ENCODE peak calls at places on chromosomes 3 and 15, in four cellular contexts. One of them, this sample, is unnamed. For H3K4me1, the result is how much of the 10 kb centered on the place peaks cover.

GRCh38 chr3:17645074-17645698 is 97.2 kb downstream of the TBC1D5 start:
- DNase-seq in transverse colon: no peak
- DNase-seq in left lung: no peak
- DNase-seq in sigmoid colon: no peak
- DNase-seq in this sample: peak

GRCh38 chr15:41819455-41820050 is 8.3 kb upstream of the JMJD7 start:
- DNase-seq in transverse colon: no peak
- DNase-seq in left lung: no peak
- DNase-seq in sigmoid colon: peak
- DNase-seq in this sample: no peak

GRCh38 chr3:60536420-60536819 is 714.8 kb downstream of the FHIT start:
- DNase-seq in transverse colon: no peak
- DNase-seq in left lung: no peak
- DNase-seq in sigmoid colon: no peak
- DNase-seq in this sample: no peak

GRCh38 chr3:47685037-47685436 is 96.7 kb downstream of the SMARCC1 start:
- DNase-seq in transverse colon: no peak
- DNase-seq in left lung: no peak
- DNase-seq in sigmoid colon: no peak
- DNase-seq in this sample: no peak

GRCh38 chr3:155032918-155033317 is 47.2 kb upstream of the MME start:
- DNase-seq in transverse colon: no peak
- DNase-seq in left lung: no peak
- DNase-seq in sigmoid colon: no peak
- DNase-seq in this sample: no peak

GRCh38 chr15:75925440-75925839 is 21.8 kb downstream of the FBXO22 start:
- DNase-seq in transverse colon: no peak
- DNase-seq in left lung: no peak
- DNase-seq in sigmoid colon: no peak
- DNase-seq in this sample: no peak

GRCh38 chr3:98855811-98856400 is 45.6 kb downstream of the DCBLD2 start:
- DNase-seq in transverse colon: no peak
- DNase-seq in left lung: no peak
- DNase-seq in sigmoid colon: no peak
- DNase-seq in this sample: no peak

GRCh38 chr3:186070996-186071395 is 37.9 kb downstream of the ETV5 start:
- DNase-seq in transverse colon: no peak
- DNase-seq in left lung: no peak
- DNase-seq in sigmoid colon: no peak
- DNase-seq in this sample: no peak

GRCh38 chr3:34106879-34107278 is 308.4 kb downstream of the PDCD6IP start:
- DNase-seq in transverse colon: peak
- DNase-seq in left lung: no peak
- DNase-seq in sigmoid colon: no peak
- DNase-seq in this sample: peak

GRCh38 chr15:83372434-83372873 is 74.7 kb upstream of the SH3GL3 start:
- DNase-seq in transverse colon: no peak
- DNase-seq in left lung: no peak
- DNase-seq in sigmoid colon: no peak
- DNase-seq in this sample: no peak

GRCh38 chr3:169822983-169823382 is 10.3 kb upstream of the LRRC34 start:
- DNase-seq in transverse colon: no peak
- DNase-seq in left lung: no peak
- DNase-seq in sigmoid colon: no peak
- DNase-seq in this sample: no peak

GRCh38 chr15:37585966-37586656 is 348.3 kb upstream of the TMCO5A start:
- DNase-seq in transverse colon: no peak
- DNase-seq in left lung: no peak
- DNase-seq in sigmoid colon: no peak
- DNase-seq in this sample: no peak

GRCh38 chr15:74307827-74308642 is 59.4 kb downstream of the CYP11A1 start:
- DNase-seq in transverse colon: peak
- DNase-seq in left lung: peak
- DNase-seq in sigmoid colon: peak
- DNase-seq in this sample: peak

GRCh38 chr3:186502138-186502941 is 41.8 kb downstream of the CRYGS start:
- DNase-seq in transverse colon: no peak
- DNase-seq in left lung: no peak
- DNase-seq in sigmoid colon: no peak
- DNase-seq in this sample: no peak

GRCh38 chr3:44396200-44397171 is 57.9 kb downstream of the TCAIM start:
- DNase-seq in transverse colon: no peak
- DNase-seq in left lung: no peak
- DNase-seq in sigmoid colon: no peak
- DNase-seq in this sample: no peak

GRCh38 chr3:148379763-148380162 is 317.9 kb upstream of the AGTR1 start:
- DNase-seq in transverse colon: no peak
- DNase-seq in left lung: no peak
- DNase-seq in sigmoid colon: no peak
- DNase-seq in this sample: no peak

GRCh38 chr3:106566277-106566676 is 697.5 kb upstream of the CBLB start:
- DNase-seq in transverse colon: no peak
- DNase-seq in left lung: no peak
- DNase-seq in sigmoid colon: no peak
- DNase-seq in this sample: no peak

DNA sequence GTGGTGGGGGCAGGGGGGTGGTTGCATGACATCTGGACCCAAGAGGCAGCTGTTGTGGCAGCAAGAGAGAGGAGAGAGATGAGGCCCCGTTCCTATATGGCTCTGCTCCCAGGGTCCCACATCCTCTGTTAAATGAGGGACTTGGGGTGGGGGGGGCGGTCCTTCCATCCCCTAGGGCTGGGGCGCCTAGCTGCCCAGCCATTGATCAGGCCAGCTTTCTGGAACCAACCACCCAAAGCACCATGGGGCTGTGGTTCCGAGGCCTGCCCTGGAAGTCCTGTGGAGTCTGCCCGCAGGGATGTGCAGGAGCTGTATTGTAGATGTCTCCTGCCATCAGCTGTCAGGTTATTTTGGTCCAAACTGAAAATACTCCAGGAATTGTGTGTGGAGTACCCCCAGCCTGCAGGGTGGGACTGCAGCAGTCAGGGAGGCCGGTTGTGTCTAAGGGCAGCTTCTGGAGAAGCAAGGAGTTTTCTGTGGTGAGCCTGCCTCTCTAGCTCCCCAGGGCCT is 5.2 kb downstream of the FURIN start:
- DNase-seq in transverse colon: no peak
- DNase-seq in left lung: no peak
- DNase-seq in sigmoid colon: no peak
- DNase-seq in this sample: no peak
- H3K4me1 ChIP-seq in transverse colon: under half
- H3K4me1 ChIP-seq in left lung: half or more
- H3K4me1 ChIP-seq in sigmoid colon: under half
- H3K4me1 ChIP-seq in this sample: half or more

GRCh38 chr3:156674911-156675743 is 737 bp downstream of the TIPARP start:
- DNase-seq in transverse colon: peak
- DNase-seq in left lung: peak
- DNase-seq in sigmoid colon: peak
- DNase-seq in this sample: peak
- TF ChIP-seq CTCF in transverse colon: peak
- TF ChIP-seq CTCF in left lung: peak
- TF ChIP-seq CTCF in sigmoid colon: peak
- TF ChIP-seq CTCF in this sample: peak

GRCh38 chr3:175207361-175207760 is 348.2 kb downstream of the NAALADL2 start:
- DNase-seq in transverse colon: no peak
- DNase-seq in left lung: no peak
- DNase-seq in sigmoid colon: no peak
- DNase-seq in this sample: no peak

GRCh38 chr3:175212896-175213295 is 353.8 kb downstream of the NAALADL2 start:
- DNase-seq in transverse colon: no peak
- DNase-seq in left lung: no peak
- DNase-seq in sigmoid colon: no peak
- DNase-seq in this sample: no peak

GRCh38 chr3:175214210-175214609 is 355.1 kb downstream of the NAALADL2 start:
- DNase-seq in transverse colon: no peak
- DNase-seq in left lung: no peak
- DNase-seq in sigmoid colon: no peak
- DNase-seq in this sample: no peak

GRCh38 chr3:175211481-175211880 is 352.3 kb downstream of the NAALADL2 start:
- DNase-seq in transverse colon: no peak
- DNase-seq in left lung: no peak
- DNase-seq in sigmoid colon: no peak
- DNase-seq in this sample: no peak

GRCh38 chr3:175208316-175208715 is 349.2 kb downstream of the NAALADL2 start:
- DNase-seq in transverse colon: no peak
- DNase-seq in left lung: no peak
- DNase-seq in sigmoid colon: no peak
- DNase-seq in this sample: no peak
- H3K4me1 ChIP-seq in transverse colon: under half
- H3K4me1 ChIP-seq in left lung: under half
- H3K4me1 ChIP-seq in sigmoid colon: under half
- H3K4me1 ChIP-seq in this sample: under half

GRCh38 chr15:72231066-72231846 is at the start of gene PKM:
- DNase-seq in transverse colon: peak
- DNase-seq in left lung: peak
- DNase-seq in sigmoid colon: peak
- DNase-seq in this sample: peak

GRCh38 chr15:72230197-72231065 is 559 bp downstream of the PKM start:
- DNase-seq in transverse colon: peak
- DNase-seq in left lung: peak
- DNase-seq in sigmoid colon: peak
- DNase-seq in this sample: peak

GRCh38 chr15:72231847-72232461 is 964 bp upstream of the PKM start:
- DNase-seq in transverse colon: peak
- DNase-seq in left lung: no peak
- DNase-seq in sigmoid colon: no peak
- DNase-seq in this sample: peak

GRCh38 chr15:72229076-72229946 is 1.7 kb downstream of the PKM start:
- DNase-seq in transverse colon: no peak
- DNase-seq in left lung: no peak
- DNase-seq in sigmoid colon: peak
- DNase-seq in this sample: no peak

GRCh38 chr15:72229947-72230196 is 1.1 kb downstream of the PKM start:
- DNase-seq in transverse colon: no peak
- DNase-seq in left lung: no peak
- DNase-seq in sigmoid colon: no peak
- DNase-seq in this sample: no peak
- TF ChIP-seq CTCF in transverse colon: no peak
- TF ChIP-seq CTCF in left lung: no peak
- TF ChIP-seq CTCF in sigmoid colon: no peak
- TF ChIP-seq CTCF in this sample: no peak

DNA sequence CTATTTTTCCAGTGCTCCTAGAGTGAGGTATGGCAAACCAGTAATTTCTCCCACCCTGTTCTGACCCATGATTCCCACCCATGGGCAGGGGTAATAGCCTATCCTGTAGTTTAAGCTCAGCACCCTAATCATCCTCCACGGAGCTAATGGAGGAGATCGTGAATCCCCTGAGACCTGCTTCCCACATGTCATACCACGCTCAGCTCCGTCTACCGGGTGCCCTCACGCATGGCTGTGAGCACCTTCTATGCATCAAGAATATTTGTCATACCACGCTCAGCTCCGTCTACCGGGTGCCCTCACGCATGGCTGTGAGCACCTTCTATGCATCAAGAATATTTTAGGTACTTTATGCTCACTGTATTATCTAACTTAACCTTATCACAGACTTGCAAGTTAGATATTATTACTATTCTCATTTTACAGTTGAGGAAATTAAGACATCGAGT is 104.7 kb upstream of the PFN2 start:
- DNase-seq in transverse colon: no peak
- DNase-seq in left lung: no peak
- DNase-seq in sigmoid colon: no peak
- DNase-seq in this sample: no peak
- H3K4me1 ChIP-seq in transverse colon: under half
- H3K4me1 ChIP-seq in left lung: under half
- H3K4me1 ChIP-seq in sigmoid colon: under half
- H3K4me1 ChIP-seq in this sample: under half

GRCh38 chr15:54481819-54482218 is 503.6 kb downstream of the UNC13C start:
- DNase-seq in transverse colon: no peak
- DNase-seq in left lung: peak
- DNase-seq in sigmoid colon: no peak
- DNase-seq in this sample: no peak
- TF ChIP-seq CTCF in transverse colon: no peak
- TF ChIP-seq CTCF in left lung: no peak
- TF ChIP-seq CTCF in sigmoid colon: no peak
- TF ChIP-seq CTCF in this sample: no peak

DNA sequence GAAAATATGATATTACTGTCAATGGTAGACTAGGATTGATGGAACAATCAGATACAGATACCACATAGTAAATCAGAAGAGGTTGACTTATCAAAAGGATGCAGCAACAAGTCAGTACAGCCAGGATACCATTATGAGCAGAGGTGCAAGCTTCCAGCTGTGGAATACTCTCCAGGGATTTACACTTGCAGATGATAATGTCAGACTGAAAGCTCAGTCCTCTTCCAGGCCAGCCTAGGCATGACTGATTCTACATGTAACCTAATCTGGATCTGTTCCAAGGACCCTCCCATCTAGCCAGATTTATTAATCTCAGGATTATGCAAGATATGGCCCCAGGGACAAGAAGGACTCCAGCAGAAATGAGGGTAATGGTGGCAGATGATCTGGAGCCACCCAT is 8.2 kb downstream of the FILIP1L start:
- DNase-seq in transverse colon: no peak
- DNase-seq in left lung: no peak
- DNase-seq in sigmoid colon: no peak
- DNase-seq in this sample: no peak
- H3K4me1 ChIP-seq in transverse colon: under half
- H3K4me1 ChIP-seq in left lung: under half
- H3K4me1 ChIP-seq in sigmoid colon: under half
- H3K4me1 ChIP-seq in this sample: under half

GRCh38 chr3:141938011-141938350 is 61.5 kb downstream of the ATP1B3 start:
- DNase-seq in transverse colon: no peak
- DNase-seq in left lung: no peak
- DNase-seq in sigmoid colon: peak
- DNase-seq in this sample: no peak

GRCh38 chr3:141942006-141942405 is 65.6 kb downstream of the ATP1B3 start:
- DNase-seq in transverse colon: no peak
- DNase-seq in left lung: no peak
- DNase-seq in sigmoid colon: peak
- DNase-seq in this sample: no peak

GRCh38 chr3:141939759-141940158 is 63.3 kb downstream of the ATP1B3 start:
- DNase-seq in transverse colon: no peak
- DNase-seq in left lung: no peak
- DNase-seq in sigmoid colon: peak
- DNase-seq in this sample: no peak

GRCh38 chr3:141941093-141941492 is 64.7 kb downstream of the ATP1B3 start:
- DNase-seq in transverse colon: peak
- DNase-seq in left lung: no peak
- DNase-seq in sigmoid colon: peak
- DNase-seq in this sample: no peak

GRCh38 chr3:141940204-141940776 is 63.8 kb downstream of the ATP1B3 start:
- DNase-seq in transverse colon: peak
- DNase-seq in left lung: no peak
- DNase-seq in sigmoid colon: peak
- DNase-seq in this sample: peak
- TF ChIP-seq CTCF in transverse colon: peak
- TF ChIP-seq CTCF in left lung: no peak
- TF ChIP-seq CTCF in sigmoid colon: no peak
- TF ChIP-seq CTCF in this sample: no peak

GRCh38 chr3:136836511-136837156 is 17.7 kb downstream of the SLC35G2 start:
- DNase-seq in transverse colon: no peak
- DNase-seq in left lung: no peak
- DNase-seq in sigmoid colon: no peak
- DNase-seq in this sample: no peak
- H3K4me1 ChIP-seq in transverse colon: under half
- H3K4me1 ChIP-seq in left lung: under half
- H3K4me1 ChIP-seq in sigmoid colon: under half
- H3K4me1 ChIP-seq in this sample: under half

This sample was measured in body of pancreas.